ENCODE peak calls at places on chromosomes 3 and 15, in nine cellular contexts. O is H1, B is A549, W is transverse colon, P is ovary, R is GM12878, E is tibial nerve, Z is SK-N-SH, C is stomach. Y is an unnamed sample.

GRCh38 chr15:95032181-95032580 is 800.8 kb downstream of the MCTP2 start:
- DNase-seq in O (no peak), B (no peak), W (no peak), P (no peak), R (no peak), E (no peak), Z (no peak), C (no peak), Y (no peak)

GRCh38 chr3:16482770-16483531 is 30.5 kb downstream of the RFTN1 start:
- DNase-seq in O (peak; percentile 64), B (peak; percentile 46), W (peak; percentile 35), P (no peak), R (no peak), E (no peak), Z (no peak), C (no peak), Y (no peak)

GRCh38 chr15:64521726-64522164 is 61.4 kb downstream of the ZNF609 start:
- DNase-seq in O (peak; percentile 36), B (peak; percentile 81), W (no peak), P (no peak), R (no peak), E (no peak), Z (peak; percentile 61), C (peak; percentile 51), Y (no peak)

GRCh38 chr15:70034596-70034995 is 63.1 kb downstream of the TLE3 start:
- DNase-seq in O (no peak), B (no peak), W (no peak), P (no peak), R (no peak), E (no peak), Z (no peak), C (no peak), Y (no peak)

GRCh38 chr15:67927501-67928156 is 87.8 kb upstream of the RNU6-1 start:
- DNase-seq in O (no peak), B (peak; percentile 51), W (peak; percentile 45), P (peak; percentile 87), R (no peak), E (no peak), Z (no peak), C (peak; percentile 92), Y (no peak)

GRCh38 chr3:45441570-45442313 is 53.4 kb downstream of the LARS2 start:
- DNase-seq in O (no peak), B (no peak), W (no peak), P (no peak), R (no peak), E (no peak), Z (no peak), C (no peak), Y (no peak)

GRCh38 chr3:15796771-15797599 is 794 bp downstream of the ANKRD28 start:
- DNase-seq in O (no peak), B (peak; percentile 41), W (no peak), P (no peak), R (no peak), E (no peak), Z (peak; percentile 9), C (no peak), Y (no peak)

GRCh38 chr3:39106281-39107055 is 959 bp downstream of the GORASP1 start:
- DNase-seq in O (no peak), B (no peak), W (no peak), P (no peak), R (no peak), E (no peak), Z (peak; percentile 27), C (no peak), Y (no peak)

GRCh38 chr15:25091421-25092158 is 136.8 kb downstream of the SNRPN start:
- DNase-seq in O (no peak), B (no peak), W (no peak), P (no peak), R (no peak), E (no peak), Z (no peak), C (no peak), Y (no peak)

GRCh38 chr3:127464642-127465041 is 125.9 kb downstream of the TPRA1 start:
- DNase-seq in O (no peak), B (no peak), W (peak; percentile 38), P (no peak), R (no peak), E (no peak), Z (no peak), C (peak; percentile 31), Y (no peak)

GRCh38 chr3:51389423-51390183 is 1.5 kb upstream of the RBM15B start:
- DNase-seq in O (no peak), B (peak; percentile 54), W (peak; percentile 62), P (no peak), R (no peak), E (peak; percentile 32), Z (peak; percentile 84), C (peak; percentile 64), Y (peak; percentile 62)

GRCh38 chr3:23256741-23257435 is 53.8 kb downstream of the UBE2E2 start:
- DNase-seq in O (no peak), B (no peak), W (no peak), P (no peak), R (peak; percentile 16), E (no peak), Z (no peak), C (no peak), Y (no peak)

GRCh38 chr3:23254287-23254686 is 51.2 kb downstream of the UBE2E2 start:
- DNase-seq in O (no peak), B (no peak), W (no peak), P (no peak), R (no peak), E (no peak), Z (no peak), C (no peak), Y (no peak)

GRCh38 chr3:23258110-23258509 is 55.0 kb downstream of the UBE2E2 start:
- DNase-seq in O (no peak), B (no peak), W (no peak), P (no peak), R (no peak), E (no peak), Z (no peak), C (no peak), Y (no peak)

GRCh38 chr3:23253214-23253613 is 50.1 kb downstream of the UBE2E2 start:
- DNase-seq in O (no peak), B (no peak), W (no peak), P (no peak), R (peak; percentile 48), E (no peak), Z (no peak), C (no peak), Y (no peak)

GRCh38 chr3:23254875-23255274 is 51.7 kb downstream of the UBE2E2 start:
- DNase-seq in O (no peak), B (no peak), W (no peak), P (no peak), R (no peak), E (no peak), Z (no peak), C (no peak), Y (no peak)
- TF ChIP-seq EP300 in O (no peak), B (no peak), W (no peak), P (no peak), R (no peak), E (no peak), Z (no peak), C (no peak), Y (no peak)

GRCh38 chr15:62291262-62291661 is 126.2 kb upstream of the C2CD4B start:
- DNase-seq in O (no peak), B (no peak), W (no peak), P (no peak), R (no peak), E (no peak), Z (no peak), C (no peak), Y (no peak)

GRCh38 chr15:62287066-62287857 is 122.2 kb upstream of the C2CD4B start:
- DNase-seq in O (no peak), B (no peak), W (no peak), P (no peak), R (no peak), E (no peak), Z (no peak), C (no peak), Y (no peak)

GRCh38 chr15:62288361-62289017 is 123.4 kb upstream of the C2CD4B start:
- DNase-seq in O (no peak), B (no peak), W (no peak), P (no peak), R (no peak), E (no peak), Z (no peak), C (no peak), Y (no peak)
- H3K27ac ChIP-seq in O (no peak overlapping the region), B (no peak overlapping the region), W (no peak overlapping the region), P (no peak overlapping the region), R (no peak overlapping the region), E (no peak overlapping the region), Z (no peak overlapping the region), C (no peak overlapping the region), Y (no peak overlapping the region)

DNA sequence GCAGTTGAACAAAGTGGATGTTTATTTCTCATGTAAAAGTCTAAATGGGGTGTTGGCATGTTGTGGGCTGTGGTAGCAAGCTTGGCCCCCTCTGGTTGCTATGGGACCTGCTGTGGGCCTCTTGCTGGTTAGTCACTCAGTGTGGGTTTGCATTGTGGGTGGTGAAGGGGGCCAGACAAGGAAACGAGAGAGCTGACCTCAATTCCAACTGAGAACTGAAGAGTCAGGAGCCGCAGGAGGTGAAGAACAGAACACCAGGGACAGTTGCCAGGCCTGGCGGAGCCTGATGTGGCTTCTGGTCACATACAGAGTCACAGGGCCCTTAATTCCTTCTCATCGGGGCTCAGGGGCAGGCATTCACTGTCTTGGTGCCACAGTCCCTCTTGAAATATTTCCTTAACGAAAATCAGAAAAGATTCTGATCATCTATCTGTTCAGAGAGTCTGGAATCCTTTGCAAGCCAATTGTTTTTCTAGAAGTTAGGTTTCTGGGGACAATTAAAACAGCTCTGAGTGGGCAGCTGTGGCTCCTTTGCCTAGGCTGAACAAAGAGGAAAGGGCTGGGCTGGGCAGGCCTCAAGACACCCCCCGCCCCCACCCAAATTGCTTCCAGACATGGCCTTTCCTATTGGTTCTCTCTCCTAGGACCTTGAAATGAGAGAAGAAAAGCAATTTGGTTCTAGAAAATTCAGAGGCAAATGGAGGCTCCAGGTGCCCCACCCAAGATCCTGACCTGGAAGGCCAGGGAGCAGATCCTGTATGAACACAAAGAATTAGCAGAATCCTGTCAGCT is 2.1 kb upstream of the ADPGK start:
- DNase-seq in O (no peak), B (no peak), W (peak; percentile 14), P (no peak), R (no peak), E (no peak), Z (no peak), C (no peak), Y (no peak)
- TF ChIP-seq EP300 in O (no peak), B (no peak), W (no peak), P (no peak), R (no peak), E (no peak), Z (no peak), C (no peak), Y (no peak)

GRCh38 chr3:107265526-107265925 is 111.7 kb upstream of the CCDC54 start:
- DNase-seq in O (no peak), B (no peak), W (no peak), P (no peak), R (no peak), E (no peak), Z (no peak), C (no peak), Y (no peak)
- H3K27ac ChIP-seq in O (no peak overlapping the region), B (no peak overlapping the region), W (no peak overlapping the region), P (no peak overlapping the region), R (no peak overlapping the region), E (no peak overlapping the region), Z (no peak overlapping the region), C (no peak overlapping the region), Y (peak overlapping the region; percentile 65)

GRCh38 chr3:157785071-157785826 is 282.0 kb upstream of the VEPH1 start:
- DNase-seq in O (no peak), B (peak; percentile 60), W (no peak), P (no peak), R (no peak), E (peak; percentile 31), Z (peak; percentile 65), C (no peak), Y (no peak)
- TF ChIP-seq EP300 in O (no peak), B (no peak), W (no peak), P (no peak), R (no peak), E (no peak), Z (peak; percentile 82), C (no peak), Y (no peak)